ENCODE peak calls at places on chromosome 16, in ten cellular contexts. I, P, N, D, M, K, Q, H, C and R are unnamed samples. For H3K4me1, the result is how much of the 10 kb centered on the place peaks cover.

GRCh38 chr16:89286096-89286495 is 68.6 kb downstream of the ZNF778 start:
- DNase-seq in I (no peak), P (no peak), N (no peak), D (no peak), M (no peak), K (no peak), Q (no peak), H (no peak), C (no peak), R (no peak)

GRCh38 chr16:66900721-66901441 is 17.8 kb downstream of the CDH16 start:
- DNase-seq in I (no peak), P (peak), N (no peak), D (peak), M (no peak), K (no peak), Q (no peak), H (peak), C (peak), R (no peak)

GRCh38 chr16:69932228-69932627 is 18.9 kb upstream of the CLEC18A start:
- DNase-seq in I (no peak), P (no peak), N (no peak), D (no peak), M (no peak), K (no peak), Q (no peak), H (no peak), C (no peak), R (no peak)

GRCh38 chr16:14405611-14406537 is 224.2 kb downstream of the PARN start:
- DNase-seq in I (peak), P (peak), N (no peak), D (no peak), M (peak), K (peak), Q (no peak), H (no peak), C (peak), R (no peak)

GRCh38 chr16:50812876-50813466 is 71.1 kb downstream of the CYLD start:
- DNase-seq in I (no peak), P (no peak), N (no peak), D (no peak), M (no peak), K (no peak), Q (no peak), H (no peak), C (no peak), R (no peak)

GRCh38 chr16:1534021-1535020 is 855 bp downstream of the TMEM204 start:
- DNase-seq in I (peak), P (no peak), N (no peak), D (no peak), M (no peak), K (no peak), Q (no peak), H (no peak), C (no peak), R (no peak)

GRCh38 chr16:56667581-56668571 is at the start of gene MT1G:
- DNase-seq in I (peak), P (peak), N (no peak), D (peak), M (no peak), K (peak), Q (no peak), H (peak), C (peak), R (no peak)

GRCh38 chr16:23908790-23909189 is 73.0 kb downstream of the PRKCB start:
- DNase-seq in I (no peak), P (no peak), N (no peak), D (no peak), M (no peak), K (no peak), Q (no peak), H (no peak), C (no peak), R (no peak)

GRCh38 chr16:68662035-68662434 is 16.9 kb downstream of the CDH3 start:
- DNase-seq in I (no peak), P (no peak), N (no peak), D (no peak), M (no peak), K (no peak), Q (no peak), H (no peak), C (no peak), R (no peak)

GRCh38 chr16:24013733-24014645 is 178.2 kb downstream of the PRKCB start:
- DNase-seq in I (no peak), P (no peak), N (no peak), D (no peak), M (no peak), K (peak), Q (peak), H (no peak), C (peak), R (no peak)

GRCh38 chr16:3961449-3961849 is 80.9 kb upstream of the CREBBP start:
- DNase-seq in I (no peak), P (no peak), N (no peak), D (no peak), M (peak), K (no peak), Q (peak), H (no peak), C (no peak), R (no peak)

GRCh38 chr16:86458457-86458777 is 51.9 kb upstream of the FOXF1 start:
- DNase-seq in I (no peak), P (no peak), N (no peak), D (no peak), M (no peak), K (no peak), Q (no peak), H (no peak), C (no peak), R (no peak)

GRCh38 chr16:11990672-11991390 is 14.3 kb downstream of the SNX29 start:
- DNase-seq in I (no peak), P (no peak), N (no peak), D (no peak), M (no peak), K (no peak), Q (no peak), H (no peak), C (no peak), R (no peak)
- H3K4me1 ChIP-seq in I (under half), P (under half), N (under half), D (under half), M (under half), K (under half), Q (under half), H (under half), C (under half), R (under half)

DNA sequence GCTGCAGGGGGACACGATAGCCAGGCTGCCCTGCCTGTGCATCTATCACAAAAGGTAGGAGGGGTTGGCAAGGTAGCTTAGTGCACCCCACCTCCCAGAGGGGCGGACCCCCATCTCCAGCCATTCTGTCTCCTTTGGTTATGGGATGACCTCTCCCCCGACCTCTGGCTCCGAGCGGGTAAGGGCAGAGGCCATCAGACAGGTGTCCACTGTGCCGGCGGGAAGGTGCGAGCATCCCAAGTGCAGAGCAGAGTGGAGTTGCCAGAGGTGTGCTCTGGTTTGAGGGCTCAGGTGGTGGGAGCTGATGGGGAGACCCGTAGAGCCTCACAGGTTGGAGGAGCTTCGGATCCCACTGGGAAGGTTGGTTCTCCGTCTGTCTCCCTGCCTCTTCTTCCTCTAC is 11.7 kb downstream of the LDHD start:
- DNase-seq in I (no peak), P (no peak), N (no peak), D (no peak), M (no peak), K (no peak), Q (no peak), H (no peak), C (no peak), R (no peak)
- H3K4me1 ChIP-seq in I (under half), P (under half), N (under half), D (half or more), M (under half), K (half or more), Q (under half), H (under half), C (under half), R (under half)

GRCh38 chr16:10744370-10745030 is 858 bp downstream of the NUBP1 start:
- DNase-seq in I (no peak), P (no peak), N (no peak), D (peak), M (no peak), K (no peak), Q (no peak), H (no peak), C (no peak), R (no peak)
- H3K4me1 ChIP-seq in I (under half), P (under half), N (under half), D (under half), M (under half), K (under half), Q (under half), H (under half), C (under half), R (under half)

DNA sequence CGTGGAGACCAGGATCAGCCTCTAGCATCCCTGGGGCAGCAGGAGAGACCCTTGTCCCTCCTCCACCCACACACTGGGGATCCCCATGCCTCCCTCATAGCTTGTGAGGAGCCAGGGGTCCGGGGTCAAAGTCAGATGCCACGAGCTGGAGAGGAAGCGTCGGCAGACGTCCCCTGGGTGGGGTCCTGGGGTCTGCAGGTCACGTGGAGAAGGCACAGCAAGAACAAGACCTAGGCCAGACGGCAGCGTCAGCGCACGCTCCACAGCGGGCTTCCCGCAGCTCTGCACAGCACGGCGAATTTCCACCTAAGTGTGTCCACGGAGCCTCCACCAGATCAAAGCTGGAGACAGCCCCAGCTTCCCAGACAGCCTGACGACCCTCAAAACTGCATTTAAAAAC is 49.3 kb downstream of the SLC7A5 start:
- DNase-seq in I (no peak), P (no peak), N (no peak), D (no peak), M (no peak), K (no peak), Q (no peak), H (no peak), C (no peak), R (no peak)
- H3K4me1 ChIP-seq in I (under half), P (under half), N (under half), D (under half), M (under half), K (under half), Q (under half), H (under half), C (under half), R (under half)